ENCODE peak calls at places on chromosomes 13 and 19, in four cellular contexts. C is esophagus muscularis mucosa, I is HL-60, V is GM20000. U is an unnamed sample.

GRCh38 chr13:32426191-32426980 is 1.5 kb downstream of the N4BP2L1 start:
- DNase-seq in C (no peak), I (peak; percentile 43), V (peak; percentile 77), U (peak; percentile 76)

GRCh38 chr13:22757530-22758120 is 423.2 kb upstream of the SGCG start:
- DNase-seq in C (no peak), I (no peak), V (no peak), U (no peak)

GRCh38 chr19:17648786-17649185 is 39.4 kb downstream of the UNC13A start:
- DNase-seq in C (no peak), I (no peak), V (no peak), U (no peak)

GRCh38 chr13:36344886-36345437 is 1.2 kb downstream of the SPART start:
- DNase-seq in C (no peak), I (no peak), V (peak; percentile 8), U (no peak)

GRCh38 chr13:99847318-99847750 is 124.2 kb downstream of the ZIC5 start:
- DNase-seq in C (no peak), I (no peak), V (no peak), U (no peak)

GRCh38 chr19:2014081-2014693 is 1.3 kb downstream of the BTBD2 start:
- DNase-seq in C (no peak), I (no peak), V (no peak), U (no peak)

GRCh38 chr19:18023596-18024212 is 15.7 kb downstream of the ARRDC2 start:
- DNase-seq in C (peak; percentile 95), I (peak; percentile 75), V (no peak), U (no peak)

GRCh38 chr19:14031719-14032480 is at the start of gene IL27RA:
- DNase-seq in C (no peak), I (peak; percentile 69), V (peak; percentile 84), U (peak; percentile 83)

GRCh38 chr13:99796175-99796819 is 175.3 kb downstream of the ZIC5 start:
- DNase-seq in C (peak; percentile 21), I (no peak), V (peak; percentile 25), U (no peak)

GRCh38 chr13:101979825-101980224 is 422.0 kb downstream of the FGF14 start:
- DNase-seq in C (no peak), I (no peak), V (no peak), U (no peak)

GRCh38 chr19:42553292-42554045 is 25.2 kb upstream of the CEACAM1 start:
- DNase-seq in C (no peak), I (peak; percentile 56), V (no peak), U (no peak)

GRCh38 chr13:105825071-105825470 is 710.4 kb downstream of the EFNB2 start:
- DNase-seq in C (no peak), I (no peak), V (no peak), U (no peak)

GRCh38 chr19:9431475-9431874 is 3.9 kb downstream of the ZNF266 start:
- DNase-seq in C (no peak), I (no peak), V (no peak), U (no peak)

GRCh38 chr19:50794778-50795664 is 4.8 kb downstream of the ACP4 start:
- DNase-seq in C (no peak), I (peak; percentile 65), V (no peak), U (peak; percentile 44)

GRCh38 chr13:35785563-35786327 is 309.3 kb upstream of the MAB21L1 start:
- DNase-seq in C (no peak), I (no peak), V (no peak), U (no peak)

GRCh38 chr13:60265566-60265965 is 101.8 kb upstream of the DIAPH3 start:
- DNase-seq in C (no peak), I (no peak), V (no peak), U (no peak)

GRCh38 chr19:5567360-5567970 is at the start of gene TINCR:
- DNase-seq in C (no peak), I (no peak), V (no peak), U (peak; percentile 19)

GRCh38 chr13:110509971-110510786 is 51.3 kb downstream of the RAB20 start:
- DNase-seq in C (no peak), I (peak; percentile 55), V (peak; percentile 70), U (peak; percentile 60)

GRCh38 chr19:43498233-43498830 is 6.2 kb downstream of the PHLDB3 start:
- DNase-seq in C (no peak), I (no peak), V (no peak), U (no peak)

GRCh38 chr19:46603195-46603637 is 2.1 kb downstream of the CALM3 start:
- DNase-seq in C (no peak), I (no peak), V (peak; percentile 72), U (peak; percentile 62)

GRCh38 chr19:11736696-11737095 is 2.0 kb downstream of the ZNF823 start:
- DNase-seq in C (no peak), I (no peak), V (peak; percentile 47), U (peak; percentile 44)

GRCh38 chr19:55251296-55252081 is 7.3 kb downstream of the PPP6R1 start:
- DNase-seq in C (no peak), I (no peak), V (peak; percentile 42), U (no peak)

GRCh38 chr19:28472843-28473242 is 740.1 kb downstream of the UQCRFS1 start:
- DNase-seq in C (no peak), I (no peak), V (no peak), U (no peak)

GRCh38 chr13:40812724-40813445 is 23.5 kb downstream of the SLC25A15 start:
- DNase-seq in C (no peak), I (no peak), V (no peak), U (no peak)

GRCh38 chr19:18933297-18933696 is 7.7 kb downstream of the HOMER3 start:
- DNase-seq in C (no peak), I (no peak), V (no peak), U (no peak)

GRCh38 chr13:28609936-28610335 is 49.0 kb upstream of the POMP start:
- DNase-seq in C (no peak), I (no peak), V (no peak), U (no peak)

GRCh38 chr13:48769107-48769704 is 115.5 kb downstream of the CYSLTR2 start:
- DNase-seq in C (peak; percentile 96), I (peak; percentile 70), V (peak; percentile 65), U (peak; percentile 63)

GRCh38 chr19:19662866-19663291 is 597 bp downstream of the ATP13A1 start:
- DNase-seq in C (no peak), I (no peak), V (peak; percentile 34), U (no peak)

GRCh38 chr13:99151516-99151915 is 49.1 kb upstream of the UBAC2 start:
- DNase-seq in C (no peak), I (no peak), V (peak; percentile 26), U (peak; percentile 46)

GRCh38 chr19:44758596-44758995 is 10.1 kb downstream of the BCL3 start:
- DNase-seq in C (no peak), I (no peak), V (no peak), U (no peak)

GRCh38 chr13:49062297-49062896 is 86.7 kb downstream of the FNDC3A start:
- DNase-seq in C (no peak), I (no peak), V (no peak), U (no peak)

GRCh38 chr13:77696006-77696862 is 1.3 kb upstream of the SLAIN1 start:
- DNase-seq in C (no peak), I (no peak), V (peak; percentile 27), U (peak; percentile 34)

GRCh38 chr13:36395280-36395679 is 37.0 kb upstream of the CCNA1 start:
- DNase-seq in C (no peak), I (no peak), V (peak; percentile 17), U (no peak)

GRCh38 chr19:49331616-49332055 is 3.6 kb upstream of the CD37 start:
- DNase-seq in C (peak; percentile 64), I (peak; percentile 37), V (peak; percentile 80), U (peak; percentile 74)

GRCh38 chr19:17500447-17501198 is 10.8 kb upstream of the PGLS start:
- DNase-seq in C (no peak), I (no peak), V (no peak), U (no peak)

GRCh38 chr13:98401936-98402335 is 175.0 kb downstream of the STK24 start:
- DNase-seq in C (no peak), I (no peak), V (no peak), U (no peak)

GRCh38 chr19:742540-743075 is 8.3 kb upstream of the MISP start:
- DNase-seq in C (no peak), I (no peak), V (no peak), U (no peak)

GRCh38 chr19:739998-740715 is 10.8 kb upstream of the MISP start:
- DNase-seq in C (no peak), I (no peak), V (no peak), U (no peak)

GRCh38 chr19:743168-743687 is 7.7 kb upstream of the MISP start:
- DNase-seq in C (no peak), I (no peak), V (no peak), U (no peak)

GRCh38 chr19:738509-739128 is 12.3 kb upstream of the MISP start:
- DNase-seq in C (no peak), I (no peak), V (no peak), U (no peak)

GRCh38 chr19:741506-742131 is 9.3 kb upstream of the MISP start:
- DNase-seq in C (no peak), I (no peak), V (no peak), U (peak; percentile 71)
- TF ChIP-seq CTCF in C (no peak), I (peak; percentile 16), V (no peak), U (peak; percentile 30)

GRCh38 chr19:40159744-40160143 is 31.5 kb upstream of the MAP3K10 start:
- DNase-seq in C (no peak), I (no peak), V (no peak), U (no peak)

GRCh38 chr19:40162104-40162503 is 29.1 kb upstream of the MAP3K10 start:
- DNase-seq in C (no peak), I (no peak), V (no peak), U (no peak)

GRCh38 chr19:40163541-40164129 is 27.6 kb upstream of the MAP3K10 start:
- DNase-seq in C (no peak), I (no peak), V (peak; percentile 72), U (peak; percentile 61)

GRCh38 chr19:40165362-40165937 is 25.8 kb upstream of the MAP3K10 start:
- DNase-seq in C (no peak), I (peak; percentile 30), V (peak; percentile 82), U (peak; percentile 76)
- TF ChIP-seq CTCF in C (peak; percentile 36), I (peak; percentile 50), V (peak; percentile 79), U (peak; percentile 94)

GRCh38 chr19:15238639-15239155 is 6.4 kb upstream of the EPHX3 start:
- DNase-seq in C (no peak), I (no peak), V (no peak), U (no peak)
- TF ChIP-seq CTCF in C (no peak), I (no peak), V (no peak), U (no peak)

GRCh38 chr13:85864963-85865530 is 65.8 kb upstream of the SLITRK6 start:
- DNase-seq in C (no peak), I (no peak), V (no peak), U (peak; percentile 5)
- TF ChIP-seq CTCF in C (peak; percentile 2), I (peak; percentile 28), V (no peak), U (peak; percentile 46)

GRCh38 chr19:439167-439900 is 21.5 kb downstream of the SHC2 start:
- DNase-seq in C (no peak), I (no peak), V (no peak), U (no peak)

GRCh38 chr19:442085-442484 is 18.7 kb downstream of the SHC2 start:
- DNase-seq in C (no peak), I (no peak), V (no peak), U (no peak)

GRCh38 chr19:438416-438958 is 22.3 kb downstream of the SHC2 start:
- DNase-seq in C (no peak), I (no peak), V (no peak), U (no peak)

GRCh38 chr19:441213-441823 is 19.5 kb downstream of the SHC2 start:
- DNase-seq in C (no peak), I (no peak), V (no peak), U (no peak)

GRCh38 chr19:440391-441212 is 20.2 kb downstream of the SHC2 start:
- DNase-seq in C (no peak), I (no peak), V (no peak), U (no peak)
- TF ChIP-seq CTCF in C (no peak), I (no peak), V (no peak), U (no peak)

GRCh38 chr13:93233997-93234416 is 7.4 kb downstream of the GPC6 start:
- DNase-seq in C (no peak), I (no peak), V (no peak), U (no peak)
- TF ChIP-seq CTCF in C (no peak), I (no peak), V (no peak), U (peak; percentile 11)